ENCODE peak calls at places on chromosome 2, in eight cellular contexts. One of them, this sample, is unnamed. For H3K4me1, the result is how much of the 10 kb centered on the place peaks cover.

GRCh38 chr2:196900843-196901242 is 25.7 kb downstream of the PGAP1 start:
- DNase-seq in left ventricle myocardium inferior: no peak
- DNase-seq in heart right ventricle: no peak
- DNase-seq in GM12878: no peak
- DNase-seq in fibroblast of lung: no peak
- DNase-seq in A549: no peak
- DNase-seq in uterus: no peak
- DNase-seq in transverse colon: no peak
- DNase-seq in this sample: no peak

GRCh38 chr2:102549027-102549426 is 70.3 kb upstream of the SLC9A2 start:
- DNase-seq in GM12878: no peak
- DNase-seq in A549: no peak
- DNase-seq in heart right ventricle: no peak
- DNase-seq in fibroblast of lung: no peak
- DNase-seq in transverse colon: no peak
- DNase-seq in uterus: no peak
- DNase-seq in left ventricle myocardium inferior: no peak
- DNase-seq in this sample: no peak

GRCh38 chr2:226066391-226066790 is 666.9 kb downstream of the NYAP2 start:
- DNase-seq in GM12878: no peak
- DNase-seq in fibroblast of lung: no peak
- DNase-seq in heart right ventricle: no peak
- DNase-seq in A549: no peak
- DNase-seq in left ventricle myocardium inferior: no peak
- DNase-seq in transverse colon: no peak
- DNase-seq in uterus: no peak
- DNase-seq in this sample: peak

GRCh38 chr2:72676341-72677025 is 149.3 kb downstream of the EXOC6B start:
- DNase-seq in left ventricle myocardium inferior: no peak
- DNase-seq in heart right ventricle: no peak
- DNase-seq in transverse colon: no peak
- DNase-seq in A549: peak
- DNase-seq in uterus: no peak
- DNase-seq in fibroblast of lung: peak
- DNase-seq in GM12878: no peak
- DNase-seq in this sample: no peak

GRCh38 chr2:124778076-124778475 is 753.0 kb downstream of the CNTNAP5 start:
- DNase-seq in fibroblast of lung: peak
- DNase-seq in transverse colon: no peak
- DNase-seq in GM12878: no peak
- DNase-seq in A549: no peak
- DNase-seq in left ventricle myocardium inferior: no peak
- DNase-seq in uterus: no peak
- DNase-seq in heart right ventricle: no peak
- DNase-seq in this sample: no peak

GRCh38 chr2:43426305-43427031 is 169.4 kb downstream of the THADA start:
- DNase-seq in heart right ventricle: no peak
- DNase-seq in GM12878: peak
- DNase-seq in A549: peak
- DNase-seq in fibroblast of lung: peak
- DNase-seq in uterus: peak
- DNase-seq in transverse colon: peak
- DNase-seq in left ventricle myocardium inferior: no peak
- DNase-seq in this sample: peak

GRCh38 chr2:110114007-110114591 is 1.5 kb downstream of the MALL start:
- DNase-seq in fibroblast of lung: peak
- DNase-seq in A549: peak
- DNase-seq in heart right ventricle: no peak
- DNase-seq in transverse colon: peak
- DNase-seq in uterus: no peak
- DNase-seq in left ventricle myocardium inferior: no peak
- DNase-seq in GM12878: no peak
- DNase-seq in this sample: peak

GRCh38 chr2:197179744-197180498 is 130.7 kb downstream of the ANKRD44 start:
- DNase-seq in left ventricle myocardium inferior: peak
- DNase-seq in GM12878: no peak
- DNase-seq in transverse colon: no peak
- DNase-seq in uterus: peak
- DNase-seq in fibroblast of lung: peak
- DNase-seq in A549: peak
- DNase-seq in heart right ventricle: peak
- DNase-seq in this sample: no peak

GRCh38 chr2:232863996-232864395 is 6.1 kb upstream of the SNORC start:
- DNase-seq in fibroblast of lung: no peak
- DNase-seq in A549: no peak
- DNase-seq in GM12878: no peak
- DNase-seq in uterus: no peak
- DNase-seq in left ventricle myocardium inferior: no peak
- DNase-seq in heart right ventricle: no peak
- DNase-seq in transverse colon: no peak
- DNase-seq in this sample: no peak

GRCh38 chr2:222479855-222480254 is 55.5 kb downstream of the SGPP2 start:
- DNase-seq in A549: no peak
- DNase-seq in GM12878: no peak
- DNase-seq in uterus: no peak
- DNase-seq in transverse colon: no peak
- DNase-seq in fibroblast of lung: peak
- DNase-seq in heart right ventricle: no peak
- DNase-seq in left ventricle myocardium inferior: no peak
- DNase-seq in this sample: no peak

DNA sequence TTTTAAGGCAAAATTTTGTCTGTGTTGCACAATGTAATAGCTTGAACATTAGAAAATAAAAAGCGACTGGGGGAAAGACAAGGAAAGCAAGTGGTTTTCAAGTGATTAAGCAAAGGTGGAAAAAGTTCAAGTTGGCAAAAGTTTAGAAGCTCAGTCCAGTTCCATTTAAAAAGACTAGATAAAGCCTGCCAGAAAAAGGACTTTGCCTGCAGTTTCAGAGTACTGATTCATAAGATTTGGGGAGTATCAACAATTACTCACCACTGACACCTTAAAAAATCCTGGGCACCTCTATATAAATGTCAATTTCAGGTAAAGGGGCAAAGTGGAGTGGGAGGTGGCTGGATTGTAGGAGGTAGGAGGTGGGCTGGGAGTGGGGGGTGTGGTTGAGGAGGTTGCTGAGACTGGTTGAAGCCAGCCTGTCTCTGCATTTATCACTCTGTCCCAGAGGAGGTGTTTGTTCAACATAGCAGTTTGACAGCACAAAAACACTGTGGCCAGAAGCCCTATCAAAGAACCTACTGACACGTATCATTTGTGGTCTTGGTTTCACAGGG is 14.6 kb downstream of the ZEB2 start:
- DNase-seq in GM12878: no peak
- DNase-seq in fibroblast of lung: peak
- DNase-seq in uterus: no peak
- DNase-seq in left ventricle myocardium inferior: no peak
- DNase-seq in heart right ventricle: no peak
- DNase-seq in A549: no peak
- DNase-seq in transverse colon: no peak
- DNase-seq in this sample: no peak
- H3K4me1 ChIP-seq in GM12878: under half
- H3K4me1 ChIP-seq in fibroblast of lung: under half
- H3K4me1 ChIP-seq in uterus: under half
- H3K4me1 ChIP-seq in left ventricle myocardium inferior: half or more
- H3K4me1 ChIP-seq in heart right ventricle: half or more
- H3K4me1 ChIP-seq in A549: under half
- H3K4me1 ChIP-seq in transverse colon: under half
- H3K4me1 ChIP-seq in this sample: half or more

GRCh38 chr2:11754705-11755026 is 8.2 kb downstream of the LPIN1 start:
- DNase-seq in transverse colon: no peak
- DNase-seq in GM12878: no peak
- DNase-seq in A549: no peak
- DNase-seq in left ventricle myocardium inferior: no peak
- DNase-seq in uterus: no peak
- DNase-seq in heart right ventricle: no peak
- DNase-seq in fibroblast of lung: no peak
- DNase-seq in this sample: no peak

GRCh38 chr2:11753452-11753885 is 7.0 kb downstream of the LPIN1 start:
- DNase-seq in transverse colon: peak
- DNase-seq in fibroblast of lung: peak
- DNase-seq in heart right ventricle: no peak
- DNase-seq in left ventricle myocardium inferior: no peak
- DNase-seq in A549: no peak
- DNase-seq in uterus: no peak
- DNase-seq in GM12878: peak
- DNase-seq in this sample: no peak

GRCh38 chr2:11750917-11751316 is 4.5 kb downstream of the LPIN1 start:
- DNase-seq in heart right ventricle: no peak
- DNase-seq in A549: no peak
- DNase-seq in uterus: no peak
- DNase-seq in left ventricle myocardium inferior: no peak
- DNase-seq in GM12878: no peak
- DNase-seq in fibroblast of lung: peak
- DNase-seq in transverse colon: peak
- DNase-seq in this sample: no peak

GRCh38 chr2:11753886-11754704 is 7.7 kb downstream of the LPIN1 start:
- DNase-seq in uterus: no peak
- DNase-seq in transverse colon: peak
- DNase-seq in heart right ventricle: no peak
- DNase-seq in fibroblast of lung: peak
- DNase-seq in left ventricle myocardium inferior: no peak
- DNase-seq in A549: peak
- DNase-seq in GM12878: peak
- DNase-seq in this sample: peak

GRCh38 chr2:11752906-11753305 is 6.5 kb downstream of the LPIN1 start:
- DNase-seq in fibroblast of lung: no peak
- DNase-seq in left ventricle myocardium inferior: no peak
- DNase-seq in GM12878: no peak
- DNase-seq in heart right ventricle: no peak
- DNase-seq in uterus: no peak
- DNase-seq in A549: no peak
- DNase-seq in transverse colon: no peak
- DNase-seq in this sample: no peak
- H3K4me1 ChIP-seq in fibroblast of lung: under half
- H3K4me1 ChIP-seq in left ventricle myocardium inferior: half or more
- H3K4me1 ChIP-seq in GM12878: half or more
- H3K4me1 ChIP-seq in heart right ventricle: half or more
- H3K4me1 ChIP-seq in uterus: under half
- H3K4me1 ChIP-seq in A549: under half
- H3K4me1 ChIP-seq in transverse colon: under half
- H3K4me1 ChIP-seq in this sample: under half

DNA sequence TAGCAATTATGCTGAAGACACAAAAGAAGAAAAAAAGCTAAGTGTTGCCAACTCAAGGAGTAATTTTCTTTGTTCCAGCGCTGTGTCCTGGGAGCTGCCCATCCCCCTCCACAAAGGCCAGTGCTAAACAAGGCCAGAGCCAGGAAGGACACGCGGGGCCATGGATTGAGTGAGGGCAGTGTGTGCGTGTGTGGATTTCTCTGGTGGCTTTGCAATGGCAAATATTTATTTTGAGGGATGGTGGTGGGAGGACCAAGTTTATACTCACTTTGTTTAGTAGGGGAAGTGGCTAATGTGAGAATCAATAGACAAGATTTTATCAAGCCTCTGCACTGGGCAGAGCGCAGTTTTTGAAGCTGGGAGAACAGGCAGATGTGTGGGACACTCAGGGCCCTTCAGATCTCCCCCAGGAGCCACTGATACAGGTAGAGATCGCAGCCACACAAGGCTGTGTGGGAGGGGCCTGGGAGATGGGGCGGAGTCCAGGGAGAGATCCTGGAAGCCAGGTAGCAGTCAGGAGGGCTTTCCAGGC is 11.4 kb downstream of the AGAP1 start:
- DNase-seq in A549: no peak
- DNase-seq in heart right ventricle: no peak
- DNase-seq in uterus: no peak
- DNase-seq in left ventricle myocardium inferior: no peak
- DNase-seq in GM12878: no peak
- DNase-seq in fibroblast of lung: no peak
- DNase-seq in transverse colon: peak
- DNase-seq in this sample: no peak
- H3K4me1 ChIP-seq in A549: half or more
- H3K4me1 ChIP-seq in heart right ventricle: half or more
- H3K4me1 ChIP-seq in uterus: under half
- H3K4me1 ChIP-seq in left ventricle myocardium inferior: half or more
- H3K4me1 ChIP-seq in GM12878: under half
- H3K4me1 ChIP-seq in fibroblast of lung: under half
- H3K4me1 ChIP-seq in transverse colon: under half
- H3K4me1 ChIP-seq in this sample: half or more

GRCh38 chr2:3927031-3927430 is 223.7 kb downstream of the DCDC2C start:
- DNase-seq in uterus: no peak
- DNase-seq in GM12878: no peak
- DNase-seq in A549: no peak
- DNase-seq in heart right ventricle: no peak
- DNase-seq in fibroblast of lung: no peak
- DNase-seq in transverse colon: no peak
- DNase-seq in left ventricle myocardium inferior: no peak
- DNase-seq in this sample: no peak
- H3K4me1 ChIP-seq in uterus: under half
- H3K4me1 ChIP-seq in GM12878: under half
- H3K4me1 ChIP-seq in A549: under half
- H3K4me1 ChIP-seq in heart right ventricle: under half
- H3K4me1 ChIP-seq in fibroblast of lung: under half
- H3K4me1 ChIP-seq in transverse colon: under half
- H3K4me1 ChIP-seq in left ventricle myocardium inferior: under half
- H3K4me1 ChIP-seq in this sample: under half

GRCh38 chr2:203579131-203579643 is 44.1 kb upstream of the RAPH1 start:
- DNase-seq in fibroblast of lung: peak
- DNase-seq in uterus: no peak
- DNase-seq in left ventricle myocardium inferior: no peak
- DNase-seq in GM12878: peak
- DNase-seq in heart right ventricle: no peak
- DNase-seq in transverse colon: peak
- DNase-seq in A549: peak
- DNase-seq in this sample: no peak

GRCh38 chr2:203580846-203581245 is 45.7 kb upstream of the RAPH1 start:
- DNase-seq in fibroblast of lung: no peak
- DNase-seq in left ventricle myocardium inferior: no peak
- DNase-seq in heart right ventricle: no peak
- DNase-seq in uterus: no peak
- DNase-seq in transverse colon: no peak
- DNase-seq in A549: no peak
- DNase-seq in GM12878: no peak
- DNase-seq in this sample: no peak

GRCh38 chr2:203582468-203582867 is 47.4 kb upstream of the RAPH1 start:
- DNase-seq in left ventricle myocardium inferior: no peak
- DNase-seq in heart right ventricle: no peak
- DNase-seq in A549: peak
- DNase-seq in transverse colon: no peak
- DNase-seq in fibroblast of lung: peak
- DNase-seq in GM12878: no peak
- DNase-seq in uterus: no peak
- DNase-seq in this sample: no peak

GRCh38 chr2:203578511-203579130 is 43.5 kb upstream of the RAPH1 start:
- DNase-seq in A549: no peak
- DNase-seq in GM12878: no peak
- DNase-seq in fibroblast of lung: no peak
- DNase-seq in transverse colon: no peak
- DNase-seq in uterus: no peak
- DNase-seq in left ventricle myocardium inferior: no peak
- DNase-seq in heart right ventricle: no peak
- DNase-seq in this sample: no peak

GRCh38 chr2:203579730-203580129 is 44.6 kb upstream of the RAPH1 start:
- DNase-seq in uterus: no peak
- DNase-seq in fibroblast of lung: no peak
- DNase-seq in left ventricle myocardium inferior: no peak
- DNase-seq in transverse colon: no peak
- DNase-seq in GM12878: no peak
- DNase-seq in heart right ventricle: no peak
- DNase-seq in A549: no peak
- DNase-seq in this sample: no peak
- H3K4me1 ChIP-seq in uterus: under half
- H3K4me1 ChIP-seq in fibroblast of lung: under half
- H3K4me1 ChIP-seq in left ventricle myocardium inferior: under half
- H3K4me1 ChIP-seq in transverse colon: half or more
- H3K4me1 ChIP-seq in GM12878: under half
- H3K4me1 ChIP-seq in heart right ventricle: under half
- H3K4me1 ChIP-seq in A549: under half
- H3K4me1 ChIP-seq in this sample: under half

GRCh38 chr2:239197146-239197545 is 203.7 kb downstream of the HDAC4 start:
- DNase-seq in heart right ventricle: no peak
- DNase-seq in GM12878: no peak
- DNase-seq in uterus: peak
- DNase-seq in A549: no peak
- DNase-seq in transverse colon: no peak
- DNase-seq in left ventricle myocardium inferior: no peak
- DNase-seq in fibroblast of lung: no peak
- DNase-seq in this sample: no peak
- H3K4me1 ChIP-seq in heart right ventricle: under half
- H3K4me1 ChIP-seq in GM12878: under half
- H3K4me1 ChIP-seq in uterus: under half
- H3K4me1 ChIP-seq in A549: under half
- H3K4me1 ChIP-seq in transverse colon: under half
- H3K4me1 ChIP-seq in left ventricle myocardium inferior: under half
- H3K4me1 ChIP-seq in fibroblast of lung: under half
- H3K4me1 ChIP-seq in this sample: under half

This sample was measured in A673.